ENCODE peak calls at places on chromosomes 5 and 9, in five cellular contexts. I, Y, F, U and K are unnamed samples. For H3K4me1, the result is how much of the 10 kb centered on the place peaks cover.

GRCh38 chr9:36878986-36879982 is 154.8 kb downstream of the PAX5 start:
- DNase-seq in I (no peak), Y (no peak), F (no peak), U (no peak), K (no peak)

GRCh38 chr9:35172878-35173277 is 11.1 kb downstream of the UNC13B start:
- DNase-seq in I (no peak), Y (no peak), F (no peak), U (no peak), K (no peak)

GRCh38 chr5:80569961-80570786 is at the start of gene ANKRD34B:
- DNase-seq in I (no peak), Y (no peak), F (peak), U (peak), K (no peak)

GRCh38 chr9:21434202-21435014 is 5.8 kb upstream of the IFNA1 start:
- DNase-seq in I (peak), Y (no peak), F (peak), U (no peak), K (no peak)

GRCh38 chr9:129359162-129359811 is 181.2 kb upstream of the IER5L start:
- DNase-seq in I (no peak), Y (no peak), F (no peak), U (peak), K (no peak)

GRCh38 chr9:108108802-108109448 is 619.4 kb upstream of the KLF4 start:
- DNase-seq in I (peak), Y (no peak), F (no peak), U (no peak), K (no peak)

GRCh38 chr5:11525020-11525419 is 379.2 kb downstream of the CTNND2 start:
- DNase-seq in I (no peak), Y (no peak), F (no peak), U (no peak), K (no peak)

GRCh38 chr5:1027631-1028441 is 19.2 kb downstream of the NKD2 start:
- DNase-seq in I (no peak), Y (no peak), F (no peak), U (peak), K (no peak)

GRCh38 chr5:84961193-84961592 is 576.5 kb upstream of the EDIL3 start:
- DNase-seq in I (no peak), Y (no peak), F (no peak), U (peak), K (no peak)

GRCh38 chr5:88675758-88676636 is 207.0 kb downstream of the MEF2C start:
- DNase-seq in I (peak), Y (no peak), F (peak), U (no peak), K (no peak)

GRCh38 chr9:70948744-70949143 is 172.7 kb downstream of the TRPM3 start:
- DNase-seq in I (no peak), Y (no peak), F (no peak), U (no peak), K (no peak)

GRCh38 chr9:129403743-129404620 is 216.9 kb downstream of the C9orf50 start:
- DNase-seq in I (no peak), Y (no peak), F (no peak), U (peak), K (no peak)

GRCh38 chr9:20321683-20322082 is 300.6 kb downstream of the MLLT3 start:
- DNase-seq in I (no peak), Y (no peak), F (no peak), U (no peak), K (no peak)

GRCh38 chr5:52787600-52788504 is at the start of the genes ITGA1 and PELO:
- DNase-seq in I (peak), Y (peak), F (peak), U (peak), K (peak)

GRCh38 chr5:111353035-111353434 is 128.9 kb downstream of the CAMK4 start:
- DNase-seq in I (peak), Y (no peak), F (no peak), U (no peak), K (no peak)

GRCh38 chr5:82325155-82325554 is 47.0 kb upstream of the RPS23 start:
- DNase-seq in I (no peak), Y (no peak), F (no peak), U (no peak), K (no peak)

GRCh38 chr5:53067641-53068040 is 41.9 kb downstream of the MOCS2 start:
- DNase-seq in I (peak), Y (no peak), F (no peak), U (no peak), K (no peak)

GRCh38 chr9:137761793-137762192 is 115.8 kb upstream of the CACNA1B start:
- DNase-seq in I (no peak), Y (no peak), F (no peak), U (no peak), K (no peak)
- TF ChIP-seq POLR2A in I (no peak), Y (no peak), F (no peak), U (no peak), K (no peak)

GRCh38 chr9:96020300-96020821 is 144.9 kb downstream of the ERCC6L2 start:
- DNase-seq in I (no peak), Y (no peak), F (no peak), U (no peak), K (no peak)
- H3K27ac ChIP-seq in I (no peak), Y (peak), F (no peak), U (peak), K (peak)

GRCh38 chr9:113349434-113350337 is at the start of gene BSPRY:
- DNase-seq in I (no peak), Y (no peak), F (no peak), U (no peak), K (no peak)

GRCh38 chr9:113350937-113351336 is 1.6 kb downstream of the BSPRY start:
- DNase-seq in I (no peak), Y (no peak), F (no peak), U (no peak), K (no peak)

GRCh38 chr9:113347479-113347878 is 1.9 kb upstream of the BSPRY start:
- DNase-seq in I (no peak), Y (no peak), F (no peak), U (no peak), K (no peak)

GRCh38 chr9:113350338-113350672 is 964 bp downstream of the BSPRY start:
- DNase-seq in I (no peak), Y (no peak), F (no peak), U (no peak), K (no peak)

DNA sequence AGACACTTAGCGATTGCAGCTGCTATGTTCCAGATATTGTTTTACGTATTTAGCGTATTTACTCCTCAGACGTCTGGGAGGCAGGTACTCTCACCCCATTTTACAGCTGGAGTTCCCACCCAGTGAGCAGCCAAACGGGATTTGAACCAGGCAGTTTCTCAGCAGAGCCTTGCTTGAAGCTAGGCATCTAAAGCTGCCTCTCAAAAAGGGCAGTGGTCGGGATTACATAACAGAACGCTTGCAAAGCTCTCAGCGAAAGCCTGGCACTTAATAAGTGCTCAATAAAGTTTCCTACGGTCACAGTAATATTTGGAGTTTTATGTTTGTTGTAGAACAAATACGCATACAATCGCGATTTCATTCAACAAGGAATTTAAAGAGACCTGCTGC is 302 bp upstream of the BSPRY start:
- DNase-seq in I (no peak), Y (no peak), F (no peak), U (no peak), K (no peak)
- H3K4me1 ChIP-seq in I (under half), Y (under half), F (under half), U (under half), K (under half)

GRCh38 chr5:172852490-172853354 is 18.7 kb downstream of the ERGIC1 start:
- DNase-seq in I (peak), Y (no peak), F (peak), U (no peak), K (no peak)
- TF ChIP-seq POLR2A in I (no peak), Y (no peak), F (no peak), U (no peak), K (no peak)

GRCh38 chr5:108743344-108743743 is 4.4 kb upstream of the FER start:
- DNase-seq in I (no peak), Y (no peak), F (no peak), U (no peak), K (no peak)
- H3K27ac ChIP-seq in I (no peak), Y (no peak), F (no peak), U (no peak), K (no peak)

DNA sequence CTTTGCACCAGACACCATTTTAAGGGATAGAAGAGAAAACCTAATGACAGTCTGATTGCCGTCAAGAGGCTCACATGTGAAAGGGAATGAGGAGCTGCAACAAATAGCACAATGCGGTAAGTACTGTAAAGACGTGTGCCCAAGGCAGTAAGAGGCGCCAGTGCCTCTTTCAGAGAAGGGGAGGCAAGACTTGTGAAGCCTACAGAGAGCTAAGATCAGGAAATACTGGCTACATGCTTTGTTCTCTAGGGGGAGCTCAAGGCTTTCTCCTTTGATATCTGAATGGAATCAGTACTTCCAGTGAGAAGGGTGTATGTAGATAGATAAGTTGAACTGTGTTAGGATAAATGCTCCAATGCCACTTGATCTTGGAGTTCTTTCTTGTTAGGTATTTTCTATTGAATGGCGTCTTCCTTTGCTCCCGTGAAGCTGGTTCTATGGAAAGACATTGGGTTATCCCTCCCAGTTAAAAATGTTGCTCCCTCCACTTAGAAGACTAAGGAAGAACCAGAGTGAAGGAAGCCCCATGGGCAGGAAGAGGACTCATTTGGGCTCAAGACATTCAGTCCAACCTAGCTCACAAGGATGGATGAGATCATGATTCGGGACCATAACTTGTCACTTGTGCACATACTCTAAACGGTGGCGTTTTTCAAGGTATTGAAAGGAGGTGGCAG is 23.5 kb upstream of the ALDOB start:
- DNase-seq in I (peak), Y (no peak), F (peak), U (no peak), K (no peak)
- H3K4me1 ChIP-seq in I (under half), Y (under half), F (under half), U (under half), K (under half)